ENCODE peak calls at places on chromosomes 3 and 15, in five cellular contexts. Q is progenitor cell of endocrine pancreas, Y is MV-4-11, P is lower lobe of right lung, N is Daoy. U is an unnamed sample.

GRCh38 chr3:170419301-170420087 is 826 bp downstream of the CLDN11 start:
- DNase-seq in Q (no peak), Y (no peak), P (no peak), N (no peak), U (peak)

GRCh38 chr3:167653750-167654149 is at the start of gene WDR49:
- DNase-seq in Q (no peak), Y (peak), P (no peak), N (no peak), U (no peak)

GRCh38 chr3:115423170-115423569 is 200.1 kb upstream of the GAP43 start:
- DNase-seq in Q (no peak), Y (peak), P (no peak), N (no peak), U (no peak)

GRCh38 chr3:15064299-15064834 is 748 bp downstream of the MRPS25 start:
- DNase-seq in Q (no peak), Y (peak), P (no peak), N (peak), U (no peak)

GRCh38 chr3:179563298-179563934 is 690 bp downstream of the ACTL6A start:
- DNase-seq in Q (peak), Y (peak), P (peak), N (peak), U (peak)

GRCh38 chr3:193483988-193484539 is 70.6 kb downstream of the ATP13A4 start:
- DNase-seq in Q (no peak), Y (no peak), P (no peak), N (no peak), U (no peak)

GRCh38 chr3:21562225-21562624 is 188.8 kb downstream of the ZNF385D start:
- DNase-seq in Q (no peak), Y (no peak), P (no peak), N (no peak), U (no peak)

GRCh38 chr3:89947357-89947954 is 840.0 kb downstream of the EPHA3 start:
- DNase-seq in Q (no peak), Y (no peak), P (no peak), N (no peak), U (no peak)

GRCh38 chr3:16347548-16347947 is 82.5 kb downstream of the OXNAD1 start:
- DNase-seq in Q (no peak), Y (no peak), P (no peak), N (no peak), U (no peak)

GRCh38 chr15:48582472-48583235 is 62.9 kb downstream of the FBN1 start:
- DNase-seq in Q (no peak), Y (no peak), P (no peak), N (peak), U (no peak)

GRCh38 chr3:169886671-169887070 is 16.9 kb upstream of the LRRC31 start:
- DNase-seq in Q (no peak), Y (no peak), P (peak), N (no peak), U (peak)

GRCh38 chr3:50913279-50913678 is 238.6 kb downstream of the DOCK3 start:
- DNase-seq in Q (no peak), Y (no peak), P (peak), N (peak), U (no peak)

GRCh38 chr3:81716870-81717509 is 44.5 kb downstream of the GBE1 start:
- DNase-seq in Q (no peak), Y (peak), P (no peak), N (peak), U (no peak)

GRCh38 chr15:71449363-71449762 is 334.1 kb downstream of the THSD4 start:
- DNase-seq in Q (no peak), Y (no peak), P (no peak), N (no peak), U (no peak)

GRCh38 chr15:40793216-40793989 is 13.5 kb upstream of the ZFYVE19 start:
- DNase-seq in Q (no peak), Y (no peak), P (no peak), N (peak), U (peak)

GRCh38 chr3:45332901-45333407 is 55.4 kb upstream of the LARS2 start:
- DNase-seq in Q (no peak), Y (no peak), P (no peak), N (no peak), U (no peak)

U was measured in ovary.